ENCODE peak calls at places on chromosomes 2 and 18, in four cellular contexts. M is psoas muscle, X is ascending aorta, V is body of pancreas. K is an unnamed sample. For H3K4me1, the result is how much of the 10 kb centered on the place peaks cover.

GRCh38 chr18:43876286-43877082 is 599.2 kb upstream of the SYT4 start:
- DNase-seq in V (no peak), M (no peak), X (no peak), K (no peak)

GRCh38 chr2:58131191-58132011 is 84.8 kb downstream of the VRK2 start:
- DNase-seq in M (peak), X (no peak), V (peak), K (no peak)

GRCh38 chr2:100956081-100956480 is 46.0 kb upstream of the RPL31 start:
- DNase-seq in V (no peak), M (no peak), X (no peak), K (no peak)

GRCh38 chr18:39448942-39449341 is 1883.3 kb upstream of the CELF4 start:
- DNase-seq in V (no peak), X (no peak), M (no peak), K (no peak)

GRCh38 chr2:190098851-190099250 is 36.3 kb upstream of the MSTN start:
- DNase-seq in M (no peak), X (no peak), V (no peak), K (no peak)

GRCh38 chr2:211982162-211982561 is 556.4 kb downstream of the ERBB4 start:
- DNase-seq in V (no peak), X (no peak), M (no peak), K (no peak)

GRCh38 chr2:3466482-3466863 is 52.9 kb downstream of the ADI1 start:
- DNase-seq in V (no peak), X (no peak), M (peak), K (no peak)

GRCh38 chr2:1614564-1614963 is 129.8 kb downstream of the PXDN start:
- DNase-seq in V (no peak), M (no peak), X (no peak), K (no peak)

GRCh38 chr18:46298511-46298910 is 194.3 kb downstream of the HAUS1 start:
- DNase-seq in X (no peak), V (no peak), M (no peak), K (no peak)

GRCh38 chr18:29892960-29893558 is 1149.5 kb downstream of the DSC3 start:
- DNase-seq in M (no peak), V (no peak), X (no peak), K (no peak)

GRCh38 chr2:224017976-224018375 is 21.1 kb downstream of the SERPINE2 start:
- DNase-seq in V (no peak), X (no peak), M (no peak), K (no peak)

GRCh38 chr18:71807586-71807985 is 736.6 kb downstream of the CBLN2 start:
- DNase-seq in V (no peak), M (no peak), X (no peak), K (no peak)

GRCh38 chr2:120765031-120765910 is 29.6 kb downstream of the GLI2 start:
- DNase-seq in V (peak), M (peak), X (no peak), K (no peak)

GRCh38 chr2:176156959-176157498 is at the start of gene HOXD3:
- DNase-seq in V (no peak), M (no peak), X (no peak), K (no peak)

GRCh38 chr2:38441346-38441745 is 64.3 kb upstream of the ATL2 start:
- DNase-seq in V (no peak), M (no peak), X (no peak), K (no peak)

GRCh38 chr2:233346374-233346773 is 7.9 kb upstream of the DGKD start:
- DNase-seq in X (no peak), V (no peak), M (no peak), K (no peak)

GRCh38 chr2:81481994-81482368 is 1177.4 kb upstream of the LRRTM1 start:
- DNase-seq in X (no peak), M (no peak), V (no peak), K (no peak)

GRCh38 chr2:187580462-187581124 is 26.4 kb upstream of the TFPI start:
- DNase-seq in M (no peak), X (no peak), V (no peak), K (no peak)

GRCh38 chr2:144156736-144157645 is 362.9 kb downstream of the ZEB2 start:
- DNase-seq in V (no peak), X (no peak), M (no peak), K (no peak)

GRCh38 chr2:165874445-165875039 is 79.0 kb downstream of the TTC21B start:
- DNase-seq in X (no peak), V (no peak), M (no peak), K (no peak)

GRCh38 chr18:48656582-48656981 is 117.8 kb downstream of the CTIF start:
- DNase-seq in V (no peak), M (no peak), X (no peak), K (no peak)

GRCh38 chr2:75602724-75603342 is 42.1 kb upstream of the EVA1A start:
- DNase-seq in M (no peak), V (no peak), X (no peak), K (no peak)

GRCh38 chr2:70961648-70961994 is 16.8 kb upstream of the ANKRD53 start:
- DNase-seq in M (no peak), X (no peak), V (no peak), K (peak)

GRCh38 chr18:53991805-53992204 is 232.7 kb downstream of the MBD2 start:
- DNase-seq in X (no peak), V (no peak), M (no peak), K (no peak)

GRCh38 chr2:120647487-120647886 is 88.2 kb upstream of the GLI2 start:
- DNase-seq in M (no peak), V (no peak), X (no peak), K (no peak)

GRCh38 chr18:3269241-3269640 is 7.3 kb downstream of the MYL12B start:
- DNase-seq in M (no peak), X (no peak), V (no peak), K (no peak)

GRCh38 chr2:135744761-135745314 is 3.2 kb downstream of the UBXN4 start:
- DNase-seq in X (no peak), V (peak), M (no peak), K (no peak)

GRCh38 chr18:45456076-45457066 is 158.9 kb upstream of the SLC14A2 start:
- DNase-seq in X (no peak), M (peak), V (no peak), K (no peak)

GRCh38 chr2:27627963-27628766 is 647 bp downstream of the CCDC121 start:
- DNase-seq in X (no peak), V (peak), M (no peak), K (no peak)

GRCh38 chr2:148552675-148553331 is 91.7 kb upstream of the EPC2 start:
- DNase-seq in X (no peak), V (no peak), M (no peak), K (no peak)

GRCh38 chr18:29644276-29644675 is 1398.3 kb downstream of the DSC3 start:
- DNase-seq in M (no peak), X (no peak), V (no peak), K (no peak)

GRCh38 chr2:71718686-71719085 is 265.3 kb downstream of the DYSF start:
- DNase-seq in M (no peak), V (no peak), X (no peak), K (no peak)

GRCh38 chr18:38526922-38527321 is 961.3 kb upstream of the CELF4 start:
- DNase-seq in X (no peak), M (no peak), V (no peak), K (no peak)

GRCh38 chr2:233422050-233422639 is 67.9 kb downstream of the DGKD start:
- DNase-seq in X (no peak), V (peak), M (peak), K (peak)

GRCh38 chr18:74512321-74513053 is 16.3 kb downstream of the CNDP2 start:
- DNase-seq in M (no peak), V (no peak), X (no peak), K (no peak)

GRCh38 chr18:73479472-73479871 is 611.7 kb upstream of the NETO1 start:
- DNase-seq in M (no peak), X (no peak), V (no peak), K (no peak)

GRCh38 chr18:77702686-77703085 is 453.0 kb downstream of the GALR1 start:
- DNase-seq in V (no peak), X (no peak), M (no peak), K (no peak)

DNA sequence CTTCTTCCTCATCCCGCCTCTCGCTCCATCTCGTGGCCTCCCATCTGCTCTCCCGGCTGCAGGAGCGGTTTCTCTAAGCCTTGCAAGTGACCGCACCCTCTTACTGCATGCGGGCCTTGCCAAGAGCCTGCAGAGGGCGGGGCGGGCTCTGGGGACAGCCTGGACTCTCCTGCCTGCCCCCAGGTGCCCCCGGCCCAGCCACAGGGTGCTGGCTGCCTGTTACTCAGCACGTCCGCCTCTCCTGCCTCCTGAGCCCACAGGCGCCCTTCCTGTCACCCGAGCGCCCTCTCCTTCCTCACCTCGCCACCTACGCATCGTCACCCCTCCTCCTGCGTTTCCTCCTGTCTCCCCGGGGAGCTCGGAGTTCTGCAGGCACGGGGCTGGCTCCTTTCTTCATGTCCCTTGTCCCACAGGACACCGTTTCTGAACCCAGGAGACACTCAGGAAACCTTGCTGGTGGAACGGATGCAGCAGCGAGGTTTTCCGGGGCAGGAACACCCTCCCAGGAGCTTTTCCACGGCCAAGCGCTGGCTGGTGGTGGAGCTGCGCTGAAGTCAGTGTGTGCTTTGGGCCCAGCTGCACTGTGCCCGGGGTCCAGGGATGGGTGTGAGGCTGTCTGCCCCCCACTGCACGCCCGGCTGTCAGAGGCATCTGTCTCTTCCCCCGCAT is 28.5 kb downstream of the HPCAL1 start:
- DNase-seq in M (peak), X (no peak), V (no peak), K (peak)
- TF ChIP-seq CTCF in M (no peak), X (no peak), V (no peak), K (no peak)

GRCh38 chr2:25305197-25305596 is 36.5 kb downstream of the DNMT3A start:
- DNase-seq in X (no peak), M (no peak), V (no peak), K (no peak)

GRCh38 chr2:25306767-25307368 is 34.9 kb downstream of the DNMT3A start:
- DNase-seq in X (no peak), M (peak), V (peak), K (peak)

GRCh38 chr2:25303517-25304338 is 38.0 kb downstream of the DNMT3A start:
- DNase-seq in M (no peak), X (no peak), V (no peak), K (no peak)

GRCh38 chr2:25304339-25304728 is 37.4 kb downstream of the DNMT3A start:
- DNase-seq in V (no peak), M (no peak), X (no peak), K (peak)

GRCh38 chr2:25305809-25306208 is 35.9 kb downstream of the DNMT3A start:
- DNase-seq in V (no peak), M (peak), X (no peak), K (peak)
- H3K4me1 ChIP-seq in V (under half), M (half or more), X (under half), K (under half)

GRCh38 chr18:76492669-76493212 is 2.3 kb downstream of the ZNF516 start:
- DNase-seq in M (peak), X (peak), V (peak), K (peak)
- TF ChIP-seq CTCF in M (no peak), X (no peak), V (no peak), K (no peak)

GRCh38 chr2:157420771-157421323 is 23.0 kb downstream of the CYTIP start:
- DNase-seq in V (no peak), X (no peak), M (no peak), K (no peak)

GRCh38 chr2:157421964-157422363 is 21.9 kb downstream of the CYTIP start:
- DNase-seq in X (no peak), V (no peak), M (no peak), K (no peak)

GRCh38 chr2:157419031-157419580 is 24.8 kb downstream of the CYTIP start:
- DNase-seq in M (no peak), X (no peak), V (no peak), K (no peak)

GRCh38 chr2:157424374-157424773 is 19.5 kb downstream of the CYTIP start:
- DNase-seq in V (no peak), X (no peak), M (no peak), K (no peak)

GRCh38 chr2:157421377-157421944 is 22.4 kb downstream of the CYTIP start:
- DNase-seq in M (no peak), V (no peak), X (no peak), K (no peak)
- H3K4me1 ChIP-seq in M (under half), V (under half), X (under half), K (under half)

DNA sequence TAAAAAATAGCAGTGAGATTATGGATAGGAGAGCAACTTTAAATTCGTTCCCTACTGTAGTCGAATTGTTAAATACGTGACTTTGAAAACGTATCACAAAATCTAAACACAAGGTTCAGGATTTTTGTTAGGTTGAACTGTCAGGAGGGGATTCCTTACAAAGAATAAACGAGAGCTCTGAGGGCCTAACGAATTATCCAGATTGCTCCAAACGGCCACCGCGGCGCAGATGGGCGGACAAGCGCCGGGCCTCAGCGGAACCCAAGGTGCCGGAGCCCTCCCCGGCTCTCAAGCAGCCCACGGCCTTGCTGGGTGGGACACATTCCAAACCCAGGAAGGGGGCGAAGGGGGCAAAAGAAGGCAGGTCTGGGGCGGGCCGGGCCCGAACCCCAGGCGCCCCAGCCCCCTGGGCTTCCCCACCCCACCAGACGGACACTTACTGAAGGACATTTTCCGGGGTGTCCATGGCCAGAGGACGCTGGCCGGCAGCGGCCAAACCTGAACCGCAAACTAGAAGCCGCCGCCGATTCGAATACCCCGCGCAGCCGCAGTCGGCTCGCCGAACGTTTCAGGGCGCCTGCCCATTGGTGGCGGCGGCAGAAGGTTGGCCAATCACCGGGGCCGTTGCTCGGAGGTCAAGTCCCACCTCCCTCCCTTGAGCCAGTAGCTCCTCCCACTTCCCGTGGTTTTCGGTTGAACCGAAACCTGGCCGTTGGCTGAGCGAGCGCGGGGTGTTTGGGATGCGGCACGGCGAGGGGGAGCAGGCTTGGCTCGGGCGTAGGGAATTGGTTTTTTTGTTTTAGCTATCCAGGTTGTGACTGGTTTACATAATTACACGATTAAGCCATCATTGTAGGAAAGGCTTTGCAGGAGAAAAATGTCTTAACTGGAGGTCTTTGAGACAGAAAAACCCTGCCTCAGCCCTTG is at the start of gene BUB1:
- DNase-seq in V (peak), X (peak), M (peak), K (peak)
- TF ChIP-seq CTCF in V (no peak), X (no peak), M (no peak), K (no peak)

DNA sequence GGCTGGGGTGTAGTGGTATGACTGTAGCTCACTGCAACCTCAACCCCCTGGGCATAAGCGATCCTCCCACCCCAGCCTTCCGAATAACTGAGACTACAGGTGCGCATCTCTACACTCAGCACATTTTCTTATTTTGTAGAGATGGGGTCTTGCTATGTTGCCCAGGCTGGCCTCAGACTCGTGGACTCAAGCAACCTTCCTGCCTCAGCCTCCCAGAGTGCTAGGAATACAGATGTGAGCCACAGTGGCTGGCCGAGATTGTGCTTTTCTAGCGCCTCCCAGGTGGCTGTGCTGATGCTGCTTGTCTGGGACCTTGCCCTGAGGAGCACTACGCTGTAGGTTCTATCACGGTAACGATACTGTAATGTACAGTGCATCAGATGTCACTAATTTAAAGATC is 155.6 kb downstream of the AGAP1 start:
- DNase-seq in M (no peak), X (no peak), V (no peak), K (no peak)
- H3K4me1 ChIP-seq in M (under half), X (under half), V (under half), K (under half)

GRCh38 chr2:82986899-82987298 is 1472.2 kb downstream of the SUCLG1 start:
- DNase-seq in V (no peak), X (no peak), M (no peak), K (no peak)
- TF ChIP-seq CTCF in V (no peak), X (no peak), M (no peak), K (no peak)

DNA sequence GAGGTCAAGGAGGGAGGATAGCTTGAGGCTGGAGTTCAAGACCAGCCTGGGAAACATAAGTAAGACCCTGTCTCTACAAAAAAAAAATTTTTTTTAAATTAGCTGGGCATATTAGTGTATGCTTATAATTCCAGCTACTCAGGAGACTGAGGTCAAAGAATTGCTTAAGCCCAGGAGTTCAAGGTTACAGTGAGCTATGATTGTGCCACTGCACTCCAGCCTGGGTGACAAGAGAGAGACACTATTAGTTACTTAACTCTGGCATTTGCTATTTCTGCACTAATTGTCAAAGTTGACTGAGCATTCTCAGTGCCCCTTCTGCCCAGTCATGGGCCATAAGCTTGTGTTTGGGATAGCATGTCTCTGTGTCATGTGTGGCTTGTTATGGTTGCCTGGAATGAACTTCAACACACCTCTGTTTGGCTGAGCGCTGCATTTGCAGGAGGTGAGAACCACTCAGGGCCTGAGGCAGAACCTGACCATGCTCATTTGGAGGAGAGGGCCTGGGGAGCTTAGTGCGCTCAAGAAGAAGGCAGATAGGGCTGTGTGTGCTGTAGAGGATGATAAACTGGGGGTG is 77.7 kb downstream of the SH3RF3 start:
- DNase-seq in M (no peak), X (no peak), V (no peak), K (no peak)
- H3K4me1 ChIP-seq in M (under half), X (under half), V (under half), K (under half)

DNA sequence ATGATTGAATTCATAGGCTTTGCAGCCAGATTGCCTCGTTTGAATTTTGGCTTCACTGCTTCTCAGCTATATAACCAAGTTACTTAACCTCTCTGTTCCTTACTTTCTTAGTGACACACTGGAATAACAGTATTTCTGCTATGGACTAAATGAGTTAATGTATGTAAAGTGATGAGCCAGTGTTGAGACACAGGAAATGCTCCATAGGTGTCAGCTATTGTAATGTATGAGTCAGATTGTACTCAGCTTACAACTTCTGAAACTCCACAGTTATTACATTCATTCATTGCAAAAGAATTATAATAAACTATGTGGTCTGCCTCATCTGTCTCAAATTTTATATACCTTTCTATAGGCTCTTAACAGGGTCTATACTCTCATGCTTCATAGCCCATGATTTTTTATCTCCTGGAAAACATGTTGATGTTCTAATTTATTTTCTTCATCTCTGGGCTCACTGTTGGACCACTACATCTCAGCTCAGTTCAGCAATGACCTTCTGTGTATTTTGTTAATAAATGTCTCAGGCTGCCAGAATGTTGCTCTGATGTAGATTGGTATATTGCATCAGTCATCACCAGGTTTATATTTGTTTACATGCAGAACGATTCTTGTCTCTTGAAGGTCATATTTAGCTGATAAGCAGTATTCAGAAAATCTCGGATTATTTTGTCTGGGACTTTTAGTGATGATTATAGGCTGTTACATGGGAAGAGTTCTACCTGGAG is 76.2 kb downstream of the MAP3K20 start:
- DNase-seq in M (no peak), V (no peak), X (no peak), K (no peak)
- TF ChIP-seq CTCF in M (no peak), V (no peak), X (no peak), K (no peak)

GRCh38 chr2:65397122-65397521 is 35.3 kb downstream of the SPRED2 start:
- DNase-seq in M (no peak), V (no peak), X (no peak), K (no peak)
- H3K4me1 ChIP-seq in M (under half), V (under half), X (under half), K (under half)